ENCODE peak calls at places on chromosomes 5 and 9, in seven cellular contexts. Y, D, Q, T, Z, I and U are unnamed samples. For H3K4me1, the result is how much of the 10 kb centered on the place peaks cover.

GRCh38 chr9:116204252-116204882 is 50.8 kb downstream of the PAPPA start:
- DNase-seq in Q (no peak), Y (no peak), D (no peak), Z (no peak), T (no peak), I (no peak), U (no peak)

GRCh38 chr9:98331536-98332259 is 76.2 kb upstream of the TBC1D2 start:
- DNase-seq in D (no peak), T (no peak), Y (no peak), I (no peak), Z (no peak), Q (no peak), U (no peak)

GRCh38 chr9:114273461-114273881 is 49.4 kb upstream of the ORM1 start:
- DNase-seq in T (no peak), Q (no peak), Z (no peak), Y (no peak), D (no peak), I (peak), U (peak)

GRCh38 chr9:130064621-130065020 is 10.9 kb downstream of the GPR107 start:
- DNase-seq in D (no peak), Y (no peak), T (peak), Q (no peak), Z (no peak), I (no peak), U (no peak)

GRCh38 chr5:134435525-134435924 is 23.8 kb upstream of the CDKN2AIPNL start:
- DNase-seq in D (no peak), T (no peak), Z (no peak), Y (no peak), Q (no peak), I (no peak), U (no peak)

GRCh38 chr5:180424094-180424493 is 70.1 kb upstream of the CNOT6 start:
- DNase-seq in T (no peak), D (no peak), I (no peak), Z (no peak), Y (no peak), Q (no peak), U (no peak)

GRCh38 chr5:113119271-113119924 is 142.8 kb downstream of the DCP2 start:
- DNase-seq in Q (no peak), T (no peak), Y (peak), I (no peak), Z (no peak), D (peak), U (no peak)

GRCh38 chr5:150396247-150396646 is 16.5 kb downstream of the CD74 start:
- DNase-seq in T (no peak), I (no peak), Y (no peak), Q (no peak), D (no peak), Z (no peak), U (no peak)

GRCh38 chr9:112380102-112380581 is at the start of gene HSDL2:
- DNase-seq in T (peak), I (peak), Y (no peak), Z (no peak), D (peak), Q (peak), U (peak)

GRCh38 chr5:141172381-141173204 is at the start of gene PCDHB7:
- DNase-seq in T (peak), Y (no peak), I (no peak), Z (no peak), D (no peak), Q (peak), U (no peak)

GRCh38 chr5:37717276-37717612 is 122.6 kb downstream of the GDNF start:
- DNase-seq in T (no peak), Z (no peak), Q (no peak), Y (no peak), D (no peak), I (no peak), U (no peak)

GRCh38 chr9:2281031-2281802 is 266.1 kb downstream of the SMARCA2 start:
- DNase-seq in Q (no peak), Z (no peak), I (no peak), Y (no peak), D (no peak), T (peak), U (peak)

GRCh38 chr5:72857396-72857795 is 40.9 kb downstream of the TNPO1 start:
- DNase-seq in Z (no peak), Q (no peak), I (no peak), T (no peak), D (no peak), Y (no peak), U (no peak)

GRCh38 chr5:107284822-107285510 is 385.8 kb downstream of the EFNA5 start:
- DNase-seq in I (peak), Q (no peak), Z (no peak), D (no peak), Y (no peak), T (no peak), U (no peak)

GRCh38 chr9:85043248-85043647 is 373.7 kb downstream of the NTRK2 start:
- DNase-seq in Z (no peak), T (no peak), D (no peak), Y (no peak), I (no peak), Q (no peak), U (no peak)

GRCh38 chr9:125524522-125524921 is 182.5 kb downstream of the MAPKAP1 start:
- DNase-seq in T (peak), I (no peak), Q (no peak), Z (no peak), D (no peak), Y (no peak), U (no peak)

GRCh38 chr5:36573441-36573840 is 33.0 kb upstream of the SLC1A3 start:
- DNase-seq in Z (no peak), D (no peak), Y (no peak), I (no peak), T (no peak), Q (no peak), U (no peak)

GRCh38 chr5:139385061-139385889 is 2.2 kb upstream of the SLC23A1 start:
- DNase-seq in Y (no peak), Z (no peak), I (no peak), T (no peak), D (no peak), Q (peak), U (no peak)

GRCh38 chr5:107671742-107672211 is 1.0 kb upstream of the EFNA5 start:
- DNase-seq in Y (no peak), D (no peak), I (no peak), Q (peak), Z (no peak), T (peak), U (no peak)

GRCh38 chr9:135952664-135953206 is 8.4 kb downstream of the UBAC1 start:
- DNase-seq in I (no peak), Y (no peak), Z (no peak), T (no peak), Q (no peak), D (no peak), U (no peak)

GRCh38 chr9:115939065-115939765 is 214.4 kb upstream of the PAPPA start:
- DNase-seq in T (no peak), I (no peak), D (no peak), Y (no peak), Z (no peak), Q (no peak), U (no peak)

GRCh38 chr5:73497537-73498056 is 645 bp upstream of the BTF3 start:
- DNase-seq in I (no peak), Z (no peak), Q (no peak), T (no peak), D (no peak), Y (no peak), U (no peak)

GRCh38 chr5:151319334-151319733 is 15.8 kb upstream of the SLC36A3 start:
- DNase-seq in I (no peak), T (peak), Z (no peak), Y (peak), D (peak), Q (peak), U (peak)

GRCh38 chr9:21443849-21444625 is 3.8 kb downstream of the IFNA1 start:
- DNase-seq in Y (no peak), D (no peak), I (no peak), Q (peak), Z (no peak), T (no peak), U (no peak)

GRCh38 chr9:68574150-68574549 is 33.5 kb upstream of the TMEM252 start:
- DNase-seq in Y (no peak), T (no peak), D (no peak), Q (no peak), I (no peak), Z (no peak), U (no peak)

GRCh38 chr9:123421211-123421585 is 65.2 kb downstream of the CRB2 start:
- DNase-seq in Y (no peak), Z (no peak), Q (no peak), D (no peak), I (no peak), T (no peak), U (no peak)

GRCh38 chr5:176692326-176692725 is 45.0 kb downstream of the TSPAN17 start:
- DNase-seq in D (no peak), Y (no peak), Z (no peak), Q (no peak), T (no peak), I (no peak), U (no peak)

GRCh38 chr5:132778856-132779255 is 1.8 kb upstream of the SEPTIN8 start:
- DNase-seq in D (no peak), T (no peak), I (no peak), Z (no peak), Q (no peak), Y (no peak), U (no peak)

GRCh38 chr5:35319231-35320002 is 89.1 kb upstream of the PRLR start:
- DNase-seq in T (no peak), Y (no peak), I (peak), D (peak), Q (peak), Z (no peak), U (no peak)

GRCh38 chr5:71982717-71983395 is 124.4 kb upstream of the MAP1B start:
- DNase-seq in T (no peak), Q (peak), Z (no peak), Y (no peak), I (no peak), D (no peak), U (no peak)

GRCh38 chr5:82421119-82421518 is 143.0 kb upstream of the RPS23 start:
- DNase-seq in Q (no peak), T (no peak), I (no peak), Y (no peak), Z (peak), D (no peak), U (no peak)

GRCh38 chr5:82259172-82259800 is 18.9 kb downstream of the RPS23 start:
- DNase-seq in Z (no peak), D (no peak), Q (peak), Y (no peak), I (no peak), T (peak), U (no peak)

DNA sequence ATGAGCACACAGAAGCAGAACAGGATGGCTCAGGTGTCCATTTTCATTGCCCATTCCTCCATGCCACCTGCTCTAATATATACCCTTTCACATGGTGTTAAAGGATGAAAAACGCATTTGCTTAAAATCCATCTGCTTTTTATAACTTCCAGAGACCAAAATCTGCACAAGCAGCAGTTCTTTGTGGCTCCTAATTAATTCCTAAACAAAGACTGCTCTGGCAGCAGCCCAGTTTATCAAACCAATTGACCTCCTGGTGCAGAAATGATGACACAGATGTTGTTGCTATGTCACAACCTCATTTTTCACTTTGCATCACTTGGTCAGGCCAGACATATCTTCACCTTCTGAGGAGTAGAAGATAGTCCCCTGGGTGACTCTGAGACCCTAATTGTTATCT is 141.2 kb downstream of the ASTN2 start:
- DNase-seq in Q (no peak), Y (no peak), Z (no peak), I (no peak), D (no peak), T (no peak), U (no peak)
- H3K4me1 ChIP-seq in Q (under half), Y (under half), Z (under half), I (under half), D (under half), T (under half), U (under half)

GRCh38 chr5:115703514-115703913 is 77.7 kb upstream of the TMED7 start:
- DNase-seq in Q (no peak), Y (no peak), D (no peak), T (no peak), I (no peak), Z (no peak), U (no peak)
- H3K4me1 ChIP-seq in Q (under half), Y (under half), D (under half), T (under half), I (under half), Z (under half), U (under half)

GRCh38 chr5:76474377-76474776 is 71.3 kb downstream of the IQGAP2 start:
- DNase-seq in Z (no peak), D (no peak), Y (no peak), T (no peak), I (no peak), Q (no peak), U (no peak)
- H3K4me1 ChIP-seq in Z (under half), D (under half), Y (under half), T (under half), I (under half), Q (under half), U (half or more)

GRCh38 chr5:135453613-135454012 is 1.5 kb upstream of the TIFAB start:
- DNase-seq in D (no peak), T (no peak), I (no peak), Z (no peak), Y (no peak), Q (no peak), U (no peak)
- H3K4me1 ChIP-seq in D (under half), T (under half), I (under half), Z (under half), Y (under half), Q (under half), U (under half)

GRCh38 chr9:121286973-121287721 is 19.2 kb downstream of the GSN start:
- DNase-seq in Z (peak), Q (no peak), Y (peak), D (peak), I (peak), T (peak), U (peak)
- H3K4me1 ChIP-seq in Z (half or more), Q (under half), Y (half or more), D (half or more), I (half or more), T (under half), U (half or more)

DNA sequence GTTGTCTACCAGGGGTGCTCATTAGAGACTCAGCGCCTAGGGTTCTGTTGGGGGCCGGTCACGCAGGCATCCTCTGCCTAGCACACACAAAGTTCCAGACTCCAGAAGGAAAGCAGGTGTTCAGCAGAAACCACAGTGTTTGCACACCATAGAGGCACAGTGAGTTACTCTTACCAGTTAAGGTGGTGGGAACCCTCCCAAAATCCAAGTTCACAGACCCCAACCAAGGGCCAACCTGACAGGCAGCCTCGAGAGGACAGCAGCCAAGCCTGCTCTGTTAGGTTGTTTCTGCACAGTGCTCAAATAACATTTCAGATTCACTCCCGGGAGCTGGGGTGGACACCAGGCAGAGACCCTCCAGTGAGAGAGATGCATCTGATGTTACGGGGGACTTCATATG is 36.2 kb downstream of the SECISBP2 start:
- DNase-seq in D (no peak), Q (no peak), T (no peak), Z (no peak), Y (no peak), I (no peak), U (no peak)
- H3K4me1 ChIP-seq in D (under half), Q (under half), T (under half), Z (under half), Y (under half), I (under half), U (under half)